ENCODE peak calls at places on chromosomes 3 and 15, in ten cellular contexts. One of them, this sample, is unnamed. For H3K9me2, the result is how much of the 10 kb centered on the place peaks cover.

GRCh38 chr3:8845641-8846040 is 76.2 kb upstream of the OXTR start:
- DNase-seq in GM23248: peak
- DNase-seq in GM23338: no peak
- DNase-seq in HCT116: no peak
- DNase-seq in SK-N-SH: no peak
- DNase-seq in MM.1S: no peak
- DNase-seq in PC-9: peak
- DNase-seq in hepatocyte: no peak
- DNase-seq in PC-3: peak
- DNase-seq in Karpas-422: no peak
- DNase-seq in this sample: no peak

GRCh38 chr3:111715911-111716523 is 120.9 kb upstream of the ZBED2 start:
- DNase-seq in GM23248: peak
- DNase-seq in GM23338: peak
- DNase-seq in HCT116: no peak
- DNase-seq in SK-N-SH: peak
- DNase-seq in MM.1S: peak
- DNase-seq in PC-9: peak
- DNase-seq in hepatocyte: peak
- DNase-seq in PC-3: peak
- DNase-seq in Karpas-422: peak
- DNase-seq in this sample: peak

GRCh38 chr15:30043211-30043655 is 39.5 kb upstream of the GOLGA8J start:
- DNase-seq in GM23248: peak
- DNase-seq in GM23338: no peak
- DNase-seq in HCT116: no peak
- DNase-seq in SK-N-SH: peak
- DNase-seq in MM.1S: peak
- DNase-seq in PC-9: no peak
- DNase-seq in hepatocyte: no peak
- DNase-seq in PC-3: peak
- DNase-seq in Karpas-422: peak
- DNase-seq in this sample: no peak

GRCh38 chr3:45881031-45882022 is 5.0 kb upstream of the CCR9 start:
- DNase-seq in GM23248: peak
- DNase-seq in GM23338: no peak
- DNase-seq in HCT116: no peak
- DNase-seq in SK-N-SH: no peak
- DNase-seq in MM.1S: peak
- DNase-seq in PC-9: peak
- DNase-seq in hepatocyte: no peak
- DNase-seq in PC-3: peak
- DNase-seq in Karpas-422: no peak
- DNase-seq in this sample: no peak

GRCh38 chr15:57031605-57032004 is 113.2 kb downstream of the TCF12 start:
- DNase-seq in GM23248: peak
- DNase-seq in GM23338: peak
- DNase-seq in HCT116: no peak
- DNase-seq in SK-N-SH: peak
- DNase-seq in MM.1S: no peak
- DNase-seq in PC-9: no peak
- DNase-seq in hepatocyte: peak
- DNase-seq in PC-3: no peak
- DNase-seq in Karpas-422: no peak
- DNase-seq in this sample: peak

GRCh38 chr3:54122802-54123537 is 618 bp downstream of the CACNA2D3 start:
- DNase-seq in GM23248: no peak
- DNase-seq in GM23338: peak
- DNase-seq in HCT116: no peak
- DNase-seq in SK-N-SH: peak
- DNase-seq in MM.1S: no peak
- DNase-seq in PC-9: no peak
- DNase-seq in hepatocyte: no peak
- DNase-seq in PC-3: no peak
- DNase-seq in Karpas-422: no peak
- DNase-seq in this sample: no peak

GRCh38 chr15:76190070-76190564 is 121.2 kb downstream of the ETFA start:
- DNase-seq in GM23248: no peak
- DNase-seq in GM23338: no peak
- DNase-seq in HCT116: no peak
- DNase-seq in SK-N-SH: no peak
- DNase-seq in MM.1S: no peak
- DNase-seq in PC-9: no peak
- DNase-seq in hepatocyte: no peak
- DNase-seq in PC-3: no peak
- DNase-seq in Karpas-422: no peak
- DNase-seq in this sample: no peak

GRCh38 chr3:68060186-68060585 is 405.8 kb upstream of the SUCLG2 start:
- DNase-seq in GM23248: no peak
- DNase-seq in GM23338: no peak
- DNase-seq in HCT116: no peak
- DNase-seq in SK-N-SH: no peak
- DNase-seq in MM.1S: no peak
- DNase-seq in PC-9: no peak
- DNase-seq in hepatocyte: peak
- DNase-seq in PC-3: no peak
- DNase-seq in Karpas-422: no peak
- DNase-seq in this sample: no peak

GRCh38 chr3:52442409-52443267 is 2.3 kb downstream of the SEMA3G start:
- DNase-seq in GM23248: no peak
- DNase-seq in GM23338: no peak
- DNase-seq in HCT116: no peak
- DNase-seq in SK-N-SH: peak
- DNase-seq in MM.1S: no peak
- DNase-seq in PC-9: no peak
- DNase-seq in hepatocyte: no peak
- DNase-seq in PC-3: no peak
- DNase-seq in Karpas-422: no peak
- DNase-seq in this sample: no peak

GRCh38 chr3:52441122-52441771 is 3.7 kb downstream of the SEMA3G start:
- DNase-seq in GM23248: no peak
- DNase-seq in GM23338: no peak
- DNase-seq in HCT116: no peak
- DNase-seq in SK-N-SH: peak
- DNase-seq in MM.1S: no peak
- DNase-seq in PC-9: no peak
- DNase-seq in hepatocyte: no peak
- DNase-seq in PC-3: no peak
- DNase-seq in Karpas-422: no peak
- DNase-seq in this sample: no peak

GRCh38 chr3:52440671-52441070 is 4.2 kb downstream of the SEMA3G start:
- DNase-seq in GM23248: peak
- DNase-seq in GM23338: no peak
- DNase-seq in HCT116: no peak
- DNase-seq in SK-N-SH: no peak
- DNase-seq in MM.1S: no peak
- DNase-seq in PC-9: no peak
- DNase-seq in hepatocyte: peak
- DNase-seq in PC-3: no peak
- DNase-seq in Karpas-422: no peak
- DNase-seq in this sample: no peak

GRCh38 chr3:52443268-52443610 is 1.7 kb downstream of the SEMA3G start:
- DNase-seq in GM23248: no peak
- DNase-seq in GM23338: no peak
- DNase-seq in HCT116: no peak
- DNase-seq in SK-N-SH: no peak
- DNase-seq in MM.1S: no peak
- DNase-seq in PC-9: no peak
- DNase-seq in hepatocyte: no peak
- DNase-seq in PC-3: no peak
- DNase-seq in Karpas-422: no peak
- DNase-seq in this sample: no peak

GRCh38 chr3:52441772-52442332 is 3.1 kb downstream of the SEMA3G start:
- DNase-seq in GM23248: no peak
- DNase-seq in GM23338: no peak
- DNase-seq in HCT116: no peak
- DNase-seq in SK-N-SH: no peak
- DNase-seq in MM.1S: no peak
- DNase-seq in PC-9: no peak
- DNase-seq in hepatocyte: peak
- DNase-seq in PC-3: no peak
- DNase-seq in Karpas-422: no peak
- DNase-seq in this sample: no peak
- H3K9me2 ChIP-seq in GM23248: under half
- H3K9me2 ChIP-seq in GM23338: under half
- H3K9me2 ChIP-seq in HCT116: under half
- H3K9me2 ChIP-seq in SK-N-SH: under half
- H3K9me2 ChIP-seq in MM.1S: under half
- H3K9me2 ChIP-seq in PC-9: under half
- H3K9me2 ChIP-seq in hepatocyte: under half
- H3K9me2 ChIP-seq in PC-3: under half
- H3K9me2 ChIP-seq in Karpas-422: under half
- H3K9me2 ChIP-seq in this sample: under half

DNA sequence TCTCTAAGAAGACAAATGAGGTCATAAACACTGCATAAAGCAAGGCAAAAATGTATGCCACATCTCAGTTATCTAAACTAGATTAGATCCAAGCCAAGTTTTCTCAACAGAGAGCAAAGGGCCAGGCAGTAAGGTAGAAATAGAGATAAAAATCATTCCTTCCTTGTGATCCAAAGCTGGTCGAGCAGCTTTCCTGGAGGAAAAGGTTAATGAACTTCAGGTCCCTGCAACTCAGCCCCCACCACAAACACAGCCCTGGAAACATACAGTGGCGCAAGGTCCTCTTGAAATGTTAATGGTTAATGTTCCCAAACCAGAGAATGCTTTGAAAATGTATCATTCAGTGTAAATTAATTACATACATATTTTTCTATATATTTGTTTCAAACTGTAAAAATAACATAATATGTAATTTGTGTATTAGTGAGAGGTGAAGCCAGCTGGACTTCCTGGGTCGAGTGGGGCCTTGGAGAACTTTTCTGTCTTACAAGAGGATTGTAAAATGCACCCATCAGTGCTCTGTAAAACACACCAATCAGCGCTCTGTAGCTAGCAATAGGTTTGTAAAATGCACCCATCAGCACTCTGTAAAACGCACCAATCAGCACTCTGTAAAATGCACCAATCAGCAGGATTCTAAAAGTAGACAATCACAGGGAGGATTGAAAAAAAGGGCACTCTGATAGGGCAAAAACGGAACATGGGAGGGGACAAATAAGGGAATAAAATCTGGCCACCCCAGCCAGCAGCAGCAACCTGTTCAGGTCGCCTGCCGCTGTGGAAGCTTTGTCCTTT is 17.1 kb downstream of the LYSMD2 start:
- DNase-seq in GM23248: no peak
- DNase-seq in GM23338: no peak
- DNase-seq in HCT116: no peak
- DNase-seq in SK-N-SH: no peak
- DNase-seq in MM.1S: no peak
- DNase-seq in PC-9: no peak
- DNase-seq in hepatocyte: peak
- DNase-seq in PC-3: no peak
- DNase-seq in Karpas-422: peak
- DNase-seq in this sample: no peak
- H3K9me2 ChIP-seq in GM23248: under half
- H3K9me2 ChIP-seq in GM23338: under half
- H3K9me2 ChIP-seq in HCT116: under half
- H3K9me2 ChIP-seq in SK-N-SH: under half
- H3K9me2 ChIP-seq in MM.1S: under half
- H3K9me2 ChIP-seq in PC-9: under half
- H3K9me2 ChIP-seq in hepatocyte: under half
- H3K9me2 ChIP-seq in PC-3: under half
- H3K9me2 ChIP-seq in Karpas-422: under half
- H3K9me2 ChIP-seq in this sample: under half

GRCh38 chr3:12725436-12725835 is 33.6 kb downstream of the TMEM40 start:
- DNase-seq in GM23248: no peak
- DNase-seq in GM23338: no peak
- DNase-seq in HCT116: no peak
- DNase-seq in SK-N-SH: no peak
- DNase-seq in MM.1S: no peak
- DNase-seq in PC-9: no peak
- DNase-seq in hepatocyte: no peak
- DNase-seq in PC-3: no peak
- DNase-seq in Karpas-422: no peak
- DNase-seq in this sample: no peak
- H3K9me2 ChIP-seq in GM23248: under half
- H3K9me2 ChIP-seq in GM23338: under half
- H3K9me2 ChIP-seq in HCT116: under half
- H3K9me2 ChIP-seq in SK-N-SH: under half
- H3K9me2 ChIP-seq in MM.1S: under half
- H3K9me2 ChIP-seq in PC-9: under half
- H3K9me2 ChIP-seq in hepatocyte: under half
- H3K9me2 ChIP-seq in PC-3: under half
- H3K9me2 ChIP-seq in Karpas-422: under half
- H3K9me2 ChIP-seq in this sample: under half

GRCh38 chr3:61629442-61629841 is 68.1 kb downstream of the PTPRG start:
- DNase-seq in GM23248: no peak
- DNase-seq in GM23338: no peak
- DNase-seq in HCT116: no peak
- DNase-seq in SK-N-SH: no peak
- DNase-seq in MM.1S: no peak
- DNase-seq in PC-9: no peak
- DNase-seq in hepatocyte: no peak
- DNase-seq in PC-3: no peak
- DNase-seq in Karpas-422: no peak
- DNase-seq in this sample: no peak

GRCh38 chr3:61632568-61633175 is 71.3 kb downstream of the PTPRG start:
- DNase-seq in GM23248: no peak
- DNase-seq in GM23338: no peak
- DNase-seq in HCT116: no peak
- DNase-seq in SK-N-SH: no peak
- DNase-seq in MM.1S: no peak
- DNase-seq in PC-9: no peak
- DNase-seq in hepatocyte: no peak
- DNase-seq in PC-3: no peak
- DNase-seq in Karpas-422: no peak
- DNase-seq in this sample: no peak

GRCh38 chr3:61628636-61629035 is 67.3 kb downstream of the PTPRG start:
- DNase-seq in GM23248: peak
- DNase-seq in GM23338: no peak
- DNase-seq in HCT116: no peak
- DNase-seq in SK-N-SH: no peak
- DNase-seq in MM.1S: no peak
- DNase-seq in PC-9: no peak
- DNase-seq in hepatocyte: no peak
- DNase-seq in PC-3: no peak
- DNase-seq in Karpas-422: no peak
- DNase-seq in this sample: no peak

GRCh38 chr3:61634678-61635077 is 73.3 kb downstream of the PTPRG start:
- DNase-seq in GM23248: no peak
- DNase-seq in GM23338: no peak
- DNase-seq in HCT116: no peak
- DNase-seq in SK-N-SH: no peak
- DNase-seq in MM.1S: no peak
- DNase-seq in PC-9: no peak
- DNase-seq in hepatocyte: no peak
- DNase-seq in PC-3: no peak
- DNase-seq in Karpas-422: no peak
- DNase-seq in this sample: no peak

DNA sequence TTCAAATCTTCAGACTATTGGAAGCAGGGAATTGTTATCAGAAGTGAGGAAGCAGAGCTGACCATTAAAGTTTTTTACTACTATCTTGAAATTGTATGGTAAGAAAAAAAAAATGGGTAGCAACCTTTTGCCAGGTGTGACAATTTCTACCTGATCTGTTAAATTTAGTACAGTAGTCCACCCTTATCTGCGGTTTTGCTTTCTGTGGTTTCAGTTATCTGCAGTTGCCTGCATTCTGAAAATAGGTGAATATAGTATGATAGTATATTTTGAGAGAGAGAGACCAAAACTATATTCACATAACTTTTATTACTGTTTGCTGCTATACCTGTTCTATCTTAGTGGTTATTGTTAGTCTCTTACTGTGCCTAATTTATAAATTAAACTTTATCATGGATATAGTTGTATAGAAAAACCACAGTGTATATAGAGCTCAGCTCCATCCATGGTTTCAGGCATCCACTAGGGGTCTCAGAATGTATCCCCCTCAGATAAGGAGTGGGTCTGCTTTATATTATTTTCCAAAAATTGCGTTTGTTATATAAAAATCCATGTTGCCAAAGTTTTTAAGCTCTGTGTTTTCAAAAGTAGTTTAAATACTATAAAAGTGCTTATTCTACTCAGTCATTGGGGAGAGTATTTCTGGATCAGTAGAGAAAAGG is 69.9 kb downstream of the PTPRG start:
- DNase-seq in GM23248: no peak
- DNase-seq in GM23338: no peak
- DNase-seq in HCT116: no peak
- DNase-seq in SK-N-SH: no peak
- DNase-seq in MM.1S: peak
- DNase-seq in PC-9: no peak
- DNase-seq in hepatocyte: no peak
- DNase-seq in PC-3: no peak
- DNase-seq in Karpas-422: no peak
- DNase-seq in this sample: peak
- H3K9me2 ChIP-seq in GM23248: under half
- H3K9me2 ChIP-seq in GM23338: under half
- H3K9me2 ChIP-seq in HCT116: under half
- H3K9me2 ChIP-seq in SK-N-SH: under half
- H3K9me2 ChIP-seq in MM.1S: under half
- H3K9me2 ChIP-seq in PC-9: under half
- H3K9me2 ChIP-seq in hepatocyte: under half
- H3K9me2 ChIP-seq in PC-3: under half
- H3K9me2 ChIP-seq in Karpas-422: under half
- H3K9me2 ChIP-seq in this sample: under half

This sample was measured in OCI-LY7.